ENCODE peak calls at places on chromosomes 6 and 20, in six cellular contexts. One of them, this sample, is unnamed.

GRCh38 chr6:97901531-97901930 is 618.5 kb upstream of the MMS22L start:
- DNase-seq in chondrocyte: no peak
- DNase-seq in body of pancreas: no peak
- DNase-seq in NCI-H2029: no peak
- DNase-seq in kidney epithelial cell: no peak
- DNase-seq in T follicular helper cell: no peak
- DNase-seq in this sample: no peak

GRCh38 chr6:90284236-90284744 is 12.4 kb downstream of the BACH2 start:
- DNase-seq in kidney epithelial cell: peak; percentile 86
- DNase-seq in NCI-H2029: no peak
- DNase-seq in body of pancreas: no peak
- DNase-seq in chondrocyte: no peak
- DNase-seq in T follicular helper cell: peak; percentile 16
- DNase-seq in this sample: peak; percentile 94

GRCh38 chr6:32944265-32944664 is 3.4 kb upstream of the HLA-DMB start:
- DNase-seq in chondrocyte: no peak
- DNase-seq in kidney epithelial cell: no peak
- DNase-seq in body of pancreas: no peak
- DNase-seq in NCI-H2029: no peak
- DNase-seq in T follicular helper cell: no peak
- DNase-seq in this sample: no peak

GRCh38 chr6:170210651-170211403 is 80.1 kb downstream of the DLL1 start:
- DNase-seq in body of pancreas: no peak
- DNase-seq in chondrocyte: no peak
- DNase-seq in kidney epithelial cell: no peak
- DNase-seq in NCI-H2029: no peak
- DNase-seq in T follicular helper cell: no peak
- DNase-seq in this sample: no peak

GRCh38 chr6:166952122-166952521 is 4.2 kb downstream of the RNASET2 start:
- DNase-seq in NCI-H2029: no peak
- DNase-seq in chondrocyte: no peak
- DNase-seq in kidney epithelial cell: no peak
- DNase-seq in body of pancreas: no peak
- DNase-seq in T follicular helper cell: no peak
- DNase-seq in this sample: no peak

GRCh38 chr20:56422824-56423189 is 10.7 kb downstream of the CASS4 start:
- DNase-seq in NCI-H2029: no peak
- DNase-seq in body of pancreas: no peak
- DNase-seq in chondrocyte: no peak
- DNase-seq in kidney epithelial cell: no peak
- DNase-seq in T follicular helper cell: no peak
- DNase-seq in this sample: no peak

GRCh38 chr6:73452107-73452461 is at the start of gene CGAS:
- DNase-seq in chondrocyte: peak; percentile 71
- DNase-seq in T follicular helper cell: peak; percentile 60
- DNase-seq in NCI-H2029: no peak
- DNase-seq in body of pancreas: peak; percentile 68
- DNase-seq in kidney epithelial cell: peak; percentile 28
- DNase-seq in this sample: no peak

GRCh38 chr6:143973097-143973979 is 34.7 kb downstream of the PLAGL1 start:
- DNase-seq in chondrocyte: no peak
- DNase-seq in kidney epithelial cell: no peak
- DNase-seq in NCI-H2029: no peak
- DNase-seq in body of pancreas: no peak
- DNase-seq in T follicular helper cell: no peak
- DNase-seq in this sample: no peak

GRCh38 chr6:165841153-165841558 is 178.1 kb upstream of the PDE10A start:
- DNase-seq in T follicular helper cell: no peak
- DNase-seq in body of pancreas: no peak
- DNase-seq in NCI-H2029: no peak
- DNase-seq in kidney epithelial cell: no peak
- DNase-seq in chondrocyte: no peak
- DNase-seq in this sample: no peak

GRCh38 chr6:20805027-20805426 is 270.8 kb downstream of the CDKAL1 start:
- DNase-seq in T follicular helper cell: no peak
- DNase-seq in chondrocyte: no peak
- DNase-seq in NCI-H2029: no peak
- DNase-seq in kidney epithelial cell: no peak
- DNase-seq in body of pancreas: no peak
- DNase-seq in this sample: no peak

GRCh38 chr6:147060636-147061035 is 143.6 kb upstream of the STXBP5 start:
- DNase-seq in body of pancreas: no peak
- DNase-seq in T follicular helper cell: no peak
- DNase-seq in kidney epithelial cell: no peak
- DNase-seq in chondrocyte: no peak
- DNase-seq in NCI-H2029: no peak
- DNase-seq in this sample: no peak

GRCh38 chr6:5103250-5103649 is 18.1 kb downstream of the PPP1R3G start:
- DNase-seq in T follicular helper cell: no peak
- DNase-seq in chondrocyte: no peak
- DNase-seq in NCI-H2029: no peak
- DNase-seq in body of pancreas: no peak
- DNase-seq in kidney epithelial cell: no peak
- DNase-seq in this sample: no peak

GRCh38 chr20:62641749-62642665 is at the start of gene SLCO4A1:
- DNase-seq in kidney epithelial cell: no peak
- DNase-seq in NCI-H2029: no peak
- DNase-seq in chondrocyte: no peak
- DNase-seq in body of pancreas: peak; percentile 82
- DNase-seq in T follicular helper cell: peak; percentile 76
- DNase-seq in this sample: no peak

GRCh38 chr20:53126185-53126584 is 154.0 kb downstream of the TSHZ2 start:
- DNase-seq in NCI-H2029: peak; percentile 90
- DNase-seq in body of pancreas: no peak
- DNase-seq in chondrocyte: no peak
- DNase-seq in kidney epithelial cell: no peak
- DNase-seq in T follicular helper cell: no peak
- DNase-seq in this sample: no peak

GRCh38 chr6:135567375-135568083 is 70.0 kb upstream of the AHI1 start:
- DNase-seq in kidney epithelial cell: no peak
- DNase-seq in body of pancreas: no peak
- DNase-seq in NCI-H2029: no peak
- DNase-seq in T follicular helper cell: no peak
- DNase-seq in chondrocyte: no peak
- DNase-seq in this sample: no peak

GRCh38 chr6:168823397-168824020 is 382.5 kb downstream of the SMOC2 start:
- DNase-seq in body of pancreas: no peak
- DNase-seq in T follicular helper cell: no peak
- DNase-seq in kidney epithelial cell: no peak
- DNase-seq in NCI-H2029: no peak
- DNase-seq in chondrocyte: no peak
- DNase-seq in this sample: peak; percentile 4

GRCh38 chr6:43977404-43978111 is 149.7 kb downstream of the MRPL14 start:
- DNase-seq in NCI-H2029: no peak
- DNase-seq in body of pancreas: no peak
- DNase-seq in T follicular helper cell: no peak
- DNase-seq in chondrocyte: peak; percentile 56
- DNase-seq in kidney epithelial cell: no peak
- DNase-seq in this sample: no peak

GRCh38 chr20:4344660-4345059 is 329.3 kb upstream of the RNF24 start:
- DNase-seq in kidney epithelial cell: no peak
- DNase-seq in chondrocyte: no peak
- DNase-seq in T follicular helper cell: no peak
- DNase-seq in body of pancreas: no peak
- DNase-seq in NCI-H2029: no peak
- DNase-seq in this sample: no peak

GRCh38 chr6:157579467-157580031 is 198.6 kb downstream of the ZDHHC14 start:
- DNase-seq in NCI-H2029: no peak
- DNase-seq in kidney epithelial cell: no peak
- DNase-seq in chondrocyte: no peak
- DNase-seq in T follicular helper cell: no peak
- DNase-seq in body of pancreas: no peak
- DNase-seq in this sample: no peak

GRCh38 chr6:119084784-119085183 is 6.3 kb upstream of the FAM184A start:
- DNase-seq in body of pancreas: no peak
- DNase-seq in T follicular helper cell: no peak
- DNase-seq in NCI-H2029: no peak
- DNase-seq in kidney epithelial cell: no peak
- DNase-seq in chondrocyte: no peak
- DNase-seq in this sample: no peak

GRCh38 chr20:56801991-56802740 is 173.1 kb downstream of the TFAP2C start:
- DNase-seq in body of pancreas: no peak
- DNase-seq in T follicular helper cell: no peak
- DNase-seq in NCI-H2029: no peak
- DNase-seq in kidney epithelial cell: no peak
- DNase-seq in chondrocyte: no peak
- DNase-seq in this sample: no peak

GRCh38 chr6:145254649-145255401 is 480.5 kb downstream of the EPM2A start:
- DNase-seq in kidney epithelial cell: no peak
- DNase-seq in NCI-H2029: no peak
- DNase-seq in T follicular helper cell: no peak
- DNase-seq in body of pancreas: no peak
- DNase-seq in chondrocyte: no peak
- DNase-seq in this sample: no peak

GRCh38 chr20:35223941-35224340 is 2.5 kb upstream of the MMP24 start:
- DNase-seq in chondrocyte: no peak
- DNase-seq in body of pancreas: no peak
- DNase-seq in T follicular helper cell: no peak
- DNase-seq in kidney epithelial cell: no peak
- DNase-seq in NCI-H2029: no peak
- DNase-seq in this sample: no peak

GRCh38 chr6:47196113-47196512 is 113.6 kb downstream of the TNFRSF21 start:
- DNase-seq in kidney epithelial cell: no peak
- DNase-seq in NCI-H2029: no peak
- DNase-seq in T follicular helper cell: no peak
- DNase-seq in body of pancreas: no peak
- DNase-seq in chondrocyte: no peak
- DNase-seq in this sample: no peak

GRCh38 chr20:47281376-47281775 is 75.1 kb downstream of the ZMYND8 start:
- DNase-seq in kidney epithelial cell: no peak
- DNase-seq in NCI-H2029: no peak
- DNase-seq in chondrocyte: no peak
- DNase-seq in body of pancreas: no peak
- DNase-seq in T follicular helper cell: no peak
- DNase-seq in this sample: no peak

GRCh38 chr6:16725145-16725864 is 36.0 kb downstream of the ATXN1 start:
- DNase-seq in chondrocyte: no peak
- DNase-seq in NCI-H2029: no peak
- DNase-seq in body of pancreas: no peak
- DNase-seq in T follicular helper cell: no peak
- DNase-seq in kidney epithelial cell: peak; percentile 56
- DNase-seq in this sample: peak; percentile 78

GRCh38 chr6:107490568-107491058 is 696 bp downstream of the SOBP start:
- DNase-seq in chondrocyte: no peak
- DNase-seq in kidney epithelial cell: no peak
- DNase-seq in NCI-H2029: no peak
- DNase-seq in body of pancreas: peak; percentile 11
- DNase-seq in T follicular helper cell: no peak
- DNase-seq in this sample: no peak

GRCh38 chr6:41818271-41819054 is 31.0 kb downstream of the TOMM6 start:
- DNase-seq in body of pancreas: no peak
- DNase-seq in T follicular helper cell: no peak
- DNase-seq in chondrocyte: no peak
- DNase-seq in NCI-H2029: no peak
- DNase-seq in kidney epithelial cell: no peak
- DNase-seq in this sample: no peak

GRCh38 chr20:4476903-4477302 is 244.8 kb upstream of the PRND start:
- DNase-seq in body of pancreas: no peak
- DNase-seq in chondrocyte: no peak
- DNase-seq in kidney epithelial cell: no peak
- DNase-seq in NCI-H2029: no peak
- DNase-seq in T follicular helper cell: no peak
- DNase-seq in this sample: no peak

GRCh38 chr20:63292904-63293303 is at the start of gene COL20A1:
- DNase-seq in NCI-H2029: no peak
- DNase-seq in chondrocyte: no peak
- DNase-seq in kidney epithelial cell: no peak
- DNase-seq in body of pancreas: no peak
- DNase-seq in T follicular helper cell: no peak
- DNase-seq in this sample: no peak

This sample was measured in retinal pigment epithelial cell.